ENCODE peak calls at places on chromosome 2, in ten cellular contexts. T is IMR-90; A is glomerular endothelial cell; N is brain microvascular endothelial cell; M is iPS DF 6.9; Q is stimulated activated CD4-positive, alpha-beta T cell treated with anti-CD3 and anti-CD28 coated beads, Interleukin-4, amount 100 ng/mL, for 48 hours; X is M059J; Y is HCT116; Z is heart right ventricle; K is NCI-H2029 treated with DMSO at 0.1 percent for 48 hours. S is an unnamed sample.

GRCh38 chr2:235287369-235287722 is 206.5 kb upstream of the AGAP1 start:
- DNase-seq in Z (no peak), A (no peak), Y (no peak), N (no peak), M (no peak), K (no peak), T (peak), Q (no peak), X (no peak), S (no peak)

GRCh38 chr2:207779523-207779922 is 9.8 kb upstream of the FZD5 start:
- DNase-seq in K (no peak), Y (no peak), N (no peak), Z (no peak), Q (no peak), T (no peak), X (no peak), M (no peak), A (no peak), S (no peak)

GRCh38 chr2:198890490-198890889 is 567.2 kb downstream of the SATB2 start:
- DNase-seq in Q (no peak), K (no peak), M (no peak), Z (no peak), N (no peak), A (no peak), Y (no peak), X (no peak), T (no peak), S (no peak)

GRCh38 chr2:5758346-5758745 is 66.2 kb downstream of the SOX11 start:
- DNase-seq in M (no peak), N (no peak), T (no peak), A (no peak), Z (no peak), X (no peak), K (no peak), Q (no peak), Y (no peak), S (no peak)

GRCh38 chr2:5520352-5520996 is 171.7 kb upstream of the SOX11 start:
- DNase-seq in A (no peak), M (no peak), Y (no peak), Z (no peak), T (peak), N (peak), Q (no peak), X (no peak), K (no peak), S (peak)

GRCh38 chr2:36516136-36516870 is 81.7 kb downstream of the FEZ2 start:
- DNase-seq in X (no peak), Y (no peak), T (peak), A (no peak), Q (no peak), N (peak), M (no peak), K (no peak), Z (no peak), S (no peak)

GRCh38 chr2:20125616-20126015 is 74.2 kb upstream of the LAPTM4A start:
- DNase-seq in N (peak), M (no peak), A (no peak), K (no peak), Q (no peak), T (no peak), X (no peak), Z (no peak), Y (no peak), S (no peak)

GRCh38 chr2:98334439-98335078 is 11.7 kb upstream of the CNGA3 start:
- DNase-seq in X (peak), K (peak), Z (no peak), Q (no peak), A (no peak), N (peak), M (no peak), Y (no peak), T (peak), S (peak)

GRCh38 chr2:8857709-8858108 is 20.3 kb upstream of the KIDINS220 start:
- DNase-seq in T (no peak), N (peak), Z (no peak), K (no peak), Q (no peak), A (no peak), X (no peak), M (no peak), Y (no peak), S (no peak)

GRCh38 chr2:145286716-145287115 is 766.8 kb upstream of the ZEB2 start:
- DNase-seq in T (no peak), Q (no peak), Y (no peak), K (no peak), A (no peak), Z (no peak), X (no peak), M (no peak), N (no peak), S (no peak)

GRCh38 chr2:172783091-172783898 is 47.6 kb downstream of the RAPGEF4 start:
- DNase-seq in T (peak), Y (peak), M (no peak), A (no peak), Q (no peak), Z (no peak), X (peak), K (no peak), N (peak), S (peak)

GRCh38 chr2:174675615-174676014 is 78.0 kb upstream of the WIPF1 start:
- DNase-seq in Z (no peak), K (no peak), N (no peak), Q (no peak), X (no peak), Y (no peak), A (no peak), T (no peak), M (no peak), S (no peak)

GRCh38 chr2:85811850-85812735 is 58.3 kb downstream of the ATOH8 start:
- DNase-seq in N (no peak), T (no peak), Q (no peak), K (no peak), X (no peak), A (no peak), Y (no peak), M (no peak), Z (no peak), S (no peak)

GRCh38 chr2:33496150-33496549 is 19.7 kb downstream of the RASGRP3 start:
- DNase-seq in X (peak), T (peak), N (peak), K (no peak), M (no peak), Q (no peak), Z (no peak), A (no peak), Y (no peak), S (no peak)

GRCh38 chr2:134104754-134105153 is 149.1 kb upstream of the MGAT5 start:
- DNase-seq in Q (no peak), T (no peak), A (no peak), Y (no peak), M (no peak), X (no peak), Z (no peak), K (no peak), N (no peak), S (no peak)

GRCh38 chr2:134706587-134707329 is 12.0 kb downstream of the TMEM163 start:
- DNase-seq in Z (no peak), A (no peak), X (peak), K (no peak), Y (no peak), Q (no peak), T (no peak), N (no peak), M (no peak), S (peak)

GRCh38 chr2:101736861-101737291 is 39.4 kb downstream of the MAP4K4 start:
- DNase-seq in Y (no peak), N (peak), A (no peak), Q (peak), Z (no peak), K (no peak), T (peak), X (peak), M (no peak), S (no peak)

GRCh38 chr2:85799215-85799956 is 45.6 kb downstream of the ATOH8 start:
- DNase-seq in K (no peak), Q (no peak), T (no peak), Y (peak), Z (peak), X (peak), N (no peak), A (no peak), M (no peak), S (peak)